ENCODE peak calls at places on chromosomes 3 and 15, in ten cellular contexts. L, X, J, O, D, H, Z, W, M and B are unnamed samples.
A peak's percentile ranks its signal among the peaks of the same experiment; 100 is the strongest.

GRCh38 chr3:13217736-13218540 is 144.7 kb upstream of the IQSEC1 start:
- DNase-seq in D (no peak), H (no peak), L (no peak), Z (no peak), J (no peak), O (no peak), W (no peak), M (no peak), X (peak; percentile 82), B (no peak)

GRCh38 chr3:31561891-31562290 is 29.2 kb downstream of the STT3B start:
- DNase-seq in D (no peak), O (no peak), W (no peak), X (no peak), M (no peak), J (no peak), L (no peak), Z (no peak), H (no peak), B (no peak)

GRCh38 chr15:56383011-56383410 is 17.8 kb downstream of the TEX9 start:
- DNase-seq in X (peak; percentile 56), M (no peak), D (no peak), H (no peak), Z (no peak), W (no peak), J (no peak), L (no peak), O (no peak), B (no peak)

GRCh38 chr3:11610044-11610671 is 33.6 kb downstream of the VGLL4 start:
- DNase-seq in W (no peak), X (no peak), Z (no peak), O (peak; percentile 54), H (no peak), D (no peak), M (peak; percentile 78), L (peak; percentile 47), J (no peak), B (no peak)

GRCh38 chr3:13509816-13510192 is 29.7 kb downstream of the HDAC11 start:
- DNase-seq in W (no peak), J (no peak), X (no peak), H (no peak), Z (no peak), O (no peak), M (no peak), D (no peak), L (no peak), B (no peak)

GRCh38 chr3:187736418-187736871 is 8.8 kb downstream of the BCL6 start:
- DNase-seq in D (no peak), Z (no peak), J (no peak), H (no peak), O (no peak), M (peak; percentile 75), W (no peak), L (peak; percentile 79), X (peak; percentile 60), B (no peak)

GRCh38 chr15:56971571-56971970 is 53.1 kb downstream of the TCF12 start:
- DNase-seq in W (no peak), O (no peak), H (no peak), D (no peak), M (peak; percentile 33), X (no peak), L (no peak), Z (no peak), J (no peak), B (no peak)

GRCh38 chr3:50316657-50317242 is 5.8 kb downstream of the HYAL2 start:
- DNase-seq in X (peak; percentile 99), J (no peak), O (peak; percentile 91), L (no peak), H (no peak), M (no peak), W (no peak), D (no peak), Z (no peak), B (no peak)

GRCh38 chr3:11618897-11619296 is 24.8 kb downstream of the VGLL4 start:
- DNase-seq in D (no peak), O (no peak), L (no peak), H (no peak), W (no peak), J (no peak), Z (no peak), X (no peak), M (no peak), B (no peak)

GRCh38 chr3:2661078-2661477 is 449.1 kb downstream of the IL5RA start:
- DNase-seq in M (no peak), O (no peak), Z (no peak), W (no peak), J (no peak), D (no peak), X (no peak), L (peak; percentile 85), H (no peak), B (no peak)

GRCh38 chr15:40150163-40150925 is 10.5 kb upstream of the BUB1B start:
- DNase-seq in Z (no peak), O (peak; percentile 15), J (no peak), D (no peak), M (peak; percentile 67), X (peak; percentile 97), W (no peak), H (no peak), L (peak; percentile 59), B (no peak)

GRCh38 chr3:195196266-195196665 is 74.7 kb downstream of the XXYLT1 start:
- DNase-seq in M (peak; percentile 59), J (no peak), X (peak; percentile 60), O (no peak), D (no peak), W (no peak), H (no peak), L (peak; percentile 49), Z (no peak), B (no peak)

GRCh38 chr15:58241872-58242271 is 103.7 kb downstream of the AQP9 start:
- DNase-seq in W (no peak), M (no peak), H (no peak), O (no peak), Z (no peak), D (no peak), X (no peak), J (no peak), L (no peak), B (no peak)

GRCh38 chr3:193640728-193641127 is 47.7 kb downstream of the OPA1 start:
- DNase-seq in X (no peak), W (no peak), H (no peak), O (no peak), Z (no peak), D (no peak), J (no peak), L (peak; percentile 11), M (no peak), B (no peak)

GRCh38 chr3:38297947-38298711 is 16.0 kb downstream of the SLC22A14 start:
- DNase-seq in O (no peak), M (peak; percentile 5), Z (no peak), J (no peak), X (peak; percentile 36), H (no peak), D (no peak), W (no peak), L (peak; percentile 33), B (no peak)
- TF ChIP-seq CTCF in O (peak; percentile 35), M (peak; percentile 21), Z (peak; percentile 54), J (peak; percentile 20), X (peak; percentile 47), H (peak; percentile 40), D (peak; percentile 71), W (peak; percentile 23), L (peak; percentile 48), B (peak; percentile 53)

GRCh38 chr3:52043750-52044149 is 12.6 kb downstream of the DUSP7 start:
- DNase-seq in H (no peak), Z (no peak), X (no peak), D (no peak), W (no peak), M (no peak), J (no peak), L (no peak), O (no peak), B (no peak)

GRCh38 chr3:52039846-52040245 is 16.5 kb downstream of the DUSP7 start:
- DNase-seq in H (no peak), M (peak; percentile 67), L (peak; percentile 50), Z (no peak), D (no peak), W (peak; percentile 80), O (no peak), J (no peak), X (peak; percentile 59), B (no peak)

GRCh38 chr3:52040600-52040999 is 15.8 kb downstream of the DUSP7 start:
- DNase-seq in W (no peak), L (no peak), O (no peak), M (no peak), H (no peak), J (no peak), Z (no peak), D (no peak), X (no peak), B (no peak)

GRCh38 chr3:52039426-52039825 is 16.9 kb downstream of the DUSP7 start:
- DNase-seq in O (no peak), W (no peak), H (no peak), Z (no peak), X (no peak), M (no peak), L (no peak), J (no peak), D (no peak), B (no peak)

GRCh38 chr3:52041118-52041847 is 15.1 kb downstream of the DUSP7 start:
- DNase-seq in X (no peak), W (no peak), D (no peak), J (no peak), Z (no peak), O (no peak), M (no peak), L (no peak), H (no peak), B (no peak)
- TF ChIP-seq CTCF in X (peak; percentile 38), W (no peak), D (no peak), J (peak; percentile 41), Z (no peak), O (no peak), M (peak; percentile 21), L (peak; percentile 25), H (peak; percentile 13), B (peak; percentile 44)

DNA sequence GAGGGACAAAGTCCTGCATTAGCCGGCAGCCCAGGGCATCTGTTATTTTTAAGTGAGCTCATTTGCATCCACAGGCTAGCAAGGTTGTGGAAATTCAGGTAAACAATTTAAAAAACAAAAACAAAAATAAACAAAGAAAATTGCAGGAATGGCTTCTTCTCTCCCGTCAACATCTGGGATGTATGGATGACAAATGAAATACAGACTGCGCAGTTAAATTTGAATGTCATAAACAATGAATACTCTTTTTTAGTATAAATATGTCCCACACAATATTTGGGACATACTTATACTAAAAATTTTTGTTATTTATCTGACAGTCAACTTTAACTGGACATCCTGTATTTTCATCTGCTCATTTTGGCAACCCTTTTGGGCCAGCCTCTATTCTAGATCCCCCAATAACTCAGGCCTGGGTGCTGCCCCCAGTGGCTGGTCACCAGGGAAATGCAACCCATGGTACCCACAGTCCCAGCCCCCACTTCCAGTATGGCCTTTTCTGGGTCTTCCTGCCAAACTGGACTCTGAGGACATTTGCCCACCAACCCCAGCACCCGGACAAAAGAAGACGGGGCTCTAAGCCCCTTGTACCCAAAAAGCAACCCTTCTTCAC is 12.7 kb downstream of the GRM2 start:
- DNase-seq in O (no peak), D (no peak), L (no peak), X (no peak), Z (no peak), H (no peak), J (no peak), W (no peak), M (no peak), B (no peak)
- TF ChIP-seq CTCF in O (no peak), D (peak; percentile 7), L (peak; percentile 26), X (no peak), Z (no peak), H (no peak), J (no peak), W (no peak), M (no peak), B (no peak)

GRCh38 chr15:69343133-69343532 is 44.4 kb downstream of the PAQR5 start:
- DNase-seq in H (no peak), X (no peak), Z (no peak), W (no peak), L (no peak), J (no peak), M (no peak), O (no peak), D (no peak), B (no peak)
- TF ChIP-seq CTCF in H (no peak), X (no peak), Z (no peak), W (no peak), L (no peak), J (no peak), M (no peak), O (no peak), D (no peak), B (no peak)